ENCODE peak calls at places on chromosomes 2 and 18, in eight cellular contexts. One of them, this sample, is unnamed.

GRCh38 chr18:62938006-62938405 is 222.7 kb downstream of the PHLPP1 start:
- DNase-seq in stimulated activated CD4-positive, alpha-beta T cell treated with anti-CD3 and anti-CD28 coated beads, Interleukin-1b, Interleukin-23, amount 100 ng/mL, for 24 hours: no peak
- DNase-seq in AG04450: peak; percentile 32
- DNase-seq in activated naive CD4-positive, alpha-beta T cell treated with anti-CD3 and anti-CD28 coated beads, Interleukin-2, amount 10 ng/mL, durations not matched to agents 7 days and 5 days: no peak
- DNase-seq in activated T-helper 1 cell treated with anti-CD3 and anti-CD28 coated beads, Interleukin-2, amount 50 U/mL, for 16 hours: no peak
- DNase-seq in activated gamma-delta T cell treated with anti-CD3 and anti-CD28 coated beads, Interleukin-2, amount 50 U/mL, for 16 hours: no peak
- DNase-seq in GM18507: no peak
- DNase-seq in effector CD4-positive, alpha-beta T cell: no peak
- DNase-seq in this sample: no peak

GRCh38 chr18:2302012-2302411 is 269.3 kb downstream of the METTL4 start:
- DNase-seq in stimulated activated CD4-positive, alpha-beta T cell treated with anti-CD3 and anti-CD28 coated beads, Interleukin-1b, Interleukin-23, amount 100 ng/mL, for 24 hours: no peak
- DNase-seq in AG04450: no peak
- DNase-seq in activated naive CD4-positive, alpha-beta T cell treated with anti-CD3 and anti-CD28 coated beads, Interleukin-2, amount 10 ng/mL, durations not matched to agents 7 days and 5 days: no peak
- DNase-seq in activated T-helper 1 cell treated with anti-CD3 and anti-CD28 coated beads, Interleukin-2, amount 50 U/mL, for 16 hours: no peak
- DNase-seq in activated gamma-delta T cell treated with anti-CD3 and anti-CD28 coated beads, Interleukin-2, amount 50 U/mL, for 16 hours: no peak
- DNase-seq in GM18507: no peak
- DNase-seq in effector CD4-positive, alpha-beta T cell: no peak
- DNase-seq in this sample: no peak

GRCh38 chr18:78611201-78611800 is 368.3 kb upstream of the SALL3 start:
- DNase-seq in stimulated activated CD4-positive, alpha-beta T cell treated with anti-CD3 and anti-CD28 coated beads, Interleukin-1b, Interleukin-23, amount 100 ng/mL, for 24 hours: no peak
- DNase-seq in AG04450: no peak
- DNase-seq in activated naive CD4-positive, alpha-beta T cell treated with anti-CD3 and anti-CD28 coated beads, Interleukin-2, amount 10 ng/mL, durations not matched to agents 7 days and 5 days: no peak
- DNase-seq in activated T-helper 1 cell treated with anti-CD3 and anti-CD28 coated beads, Interleukin-2, amount 50 U/mL, for 16 hours: no peak
- DNase-seq in activated gamma-delta T cell treated with anti-CD3 and anti-CD28 coated beads, Interleukin-2, amount 50 U/mL, for 16 hours: no peak
- DNase-seq in GM18507: no peak
- DNase-seq in effector CD4-positive, alpha-beta T cell: no peak
- DNase-seq in this sample: no peak

GRCh38 chr18:70781860-70782453 is 493.1 kb downstream of the SOCS6 start:
- DNase-seq in stimulated activated CD4-positive, alpha-beta T cell treated with anti-CD3 and anti-CD28 coated beads, Interleukin-1b, Interleukin-23, amount 100 ng/mL, for 24 hours: peak; percentile 50
- DNase-seq in AG04450: peak; percentile 3
- DNase-seq in activated naive CD4-positive, alpha-beta T cell treated with anti-CD3 and anti-CD28 coated beads, Interleukin-2, amount 10 ng/mL, durations not matched to agents 7 days and 5 days: peak; percentile 65
- DNase-seq in activated T-helper 1 cell treated with anti-CD3 and anti-CD28 coated beads, Interleukin-2, amount 50 U/mL, for 16 hours: peak; percentile 16
- DNase-seq in activated gamma-delta T cell treated with anti-CD3 and anti-CD28 coated beads, Interleukin-2, amount 50 U/mL, for 16 hours: peak; percentile 17
- DNase-seq in GM18507: no peak
- DNase-seq in effector CD4-positive, alpha-beta T cell: peak; percentile 47
- DNase-seq in this sample: peak; percentile 50

GRCh38 chr18:56565596-56566355 is 72.6 kb downstream of the TXNL1 start:
- DNase-seq in stimulated activated CD4-positive, alpha-beta T cell treated with anti-CD3 and anti-CD28 coated beads, Interleukin-1b, Interleukin-23, amount 100 ng/mL, for 24 hours: no peak
- DNase-seq in AG04450: peak; percentile 72
- DNase-seq in activated naive CD4-positive, alpha-beta T cell treated with anti-CD3 and anti-CD28 coated beads, Interleukin-2, amount 10 ng/mL, durations not matched to agents 7 days and 5 days: no peak
- DNase-seq in activated T-helper 1 cell treated with anti-CD3 and anti-CD28 coated beads, Interleukin-2, amount 50 U/mL, for 16 hours: no peak
- DNase-seq in activated gamma-delta T cell treated with anti-CD3 and anti-CD28 coated beads, Interleukin-2, amount 50 U/mL, for 16 hours: no peak
- DNase-seq in GM18507: no peak
- DNase-seq in effector CD4-positive, alpha-beta T cell: no peak
- DNase-seq in this sample: no peak

GRCh38 chr2:128631698-128632490 is 313.2 kb upstream of the HS6ST1 start:
- DNase-seq in stimulated activated CD4-positive, alpha-beta T cell treated with anti-CD3 and anti-CD28 coated beads, Interleukin-1b, Interleukin-23, amount 100 ng/mL, for 24 hours: no peak
- DNase-seq in AG04450: no peak
- DNase-seq in activated naive CD4-positive, alpha-beta T cell treated with anti-CD3 and anti-CD28 coated beads, Interleukin-2, amount 10 ng/mL, durations not matched to agents 7 days and 5 days: no peak
- DNase-seq in activated T-helper 1 cell treated with anti-CD3 and anti-CD28 coated beads, Interleukin-2, amount 50 U/mL, for 16 hours: no peak
- DNase-seq in activated gamma-delta T cell treated with anti-CD3 and anti-CD28 coated beads, Interleukin-2, amount 50 U/mL, for 16 hours: no peak
- DNase-seq in GM18507: no peak
- DNase-seq in effector CD4-positive, alpha-beta T cell: no peak
- DNase-seq in this sample: no peak

GRCh38 chr2:100260712-100261620 is 61.3 kb downstream of the LONRF2 start:
- DNase-seq in stimulated activated CD4-positive, alpha-beta T cell treated with anti-CD3 and anti-CD28 coated beads, Interleukin-1b, Interleukin-23, amount 100 ng/mL, for 24 hours: no peak
- DNase-seq in AG04450: peak; percentile 73
- DNase-seq in activated naive CD4-positive, alpha-beta T cell treated with anti-CD3 and anti-CD28 coated beads, Interleukin-2, amount 10 ng/mL, durations not matched to agents 7 days and 5 days: peak; percentile 35
- DNase-seq in activated T-helper 1 cell treated with anti-CD3 and anti-CD28 coated beads, Interleukin-2, amount 50 U/mL, for 16 hours: no peak
- DNase-seq in activated gamma-delta T cell treated with anti-CD3 and anti-CD28 coated beads, Interleukin-2, amount 50 U/mL, for 16 hours: no peak
- DNase-seq in GM18507: no peak
- DNase-seq in effector CD4-positive, alpha-beta T cell: no peak
- DNase-seq in this sample: peak; percentile 62

GRCh38 chr2:141931797-141932196 is 199.0 kb downstream of the LRP1B start:
- DNase-seq in stimulated activated CD4-positive, alpha-beta T cell treated with anti-CD3 and anti-CD28 coated beads, Interleukin-1b, Interleukin-23, amount 100 ng/mL, for 24 hours: no peak
- DNase-seq in AG04450: no peak
- DNase-seq in activated naive CD4-positive, alpha-beta T cell treated with anti-CD3 and anti-CD28 coated beads, Interleukin-2, amount 10 ng/mL, durations not matched to agents 7 days and 5 days: no peak
- DNase-seq in activated T-helper 1 cell treated with anti-CD3 and anti-CD28 coated beads, Interleukin-2, amount 50 U/mL, for 16 hours: no peak
- DNase-seq in activated gamma-delta T cell treated with anti-CD3 and anti-CD28 coated beads, Interleukin-2, amount 50 U/mL, for 16 hours: no peak
- DNase-seq in GM18507: no peak
- DNase-seq in effector CD4-positive, alpha-beta T cell: no peak
- DNase-seq in this sample: no peak

GRCh38 chr2:133836691-133837090 is 268.4 kb upstream of the NCKAP5 start:
- DNase-seq in stimulated activated CD4-positive, alpha-beta T cell treated with anti-CD3 and anti-CD28 coated beads, Interleukin-1b, Interleukin-23, amount 100 ng/mL, for 24 hours: no peak
- DNase-seq in AG04450: no peak
- DNase-seq in activated naive CD4-positive, alpha-beta T cell treated with anti-CD3 and anti-CD28 coated beads, Interleukin-2, amount 10 ng/mL, durations not matched to agents 7 days and 5 days: no peak
- DNase-seq in activated T-helper 1 cell treated with anti-CD3 and anti-CD28 coated beads, Interleukin-2, amount 50 U/mL, for 16 hours: no peak
- DNase-seq in activated gamma-delta T cell treated with anti-CD3 and anti-CD28 coated beads, Interleukin-2, amount 50 U/mL, for 16 hours: no peak
- DNase-seq in GM18507: no peak
- DNase-seq in effector CD4-positive, alpha-beta T cell: no peak
- DNase-seq in this sample: peak; percentile 44

GRCh38 chr2:66478729-66479316 is 43.9 kb downstream of the MEIS1 start:
- DNase-seq in stimulated activated CD4-positive, alpha-beta T cell treated with anti-CD3 and anti-CD28 coated beads, Interleukin-1b, Interleukin-23, amount 100 ng/mL, for 24 hours: no peak
- DNase-seq in AG04450: no peak
- DNase-seq in activated naive CD4-positive, alpha-beta T cell treated with anti-CD3 and anti-CD28 coated beads, Interleukin-2, amount 10 ng/mL, durations not matched to agents 7 days and 5 days: no peak
- DNase-seq in activated T-helper 1 cell treated with anti-CD3 and anti-CD28 coated beads, Interleukin-2, amount 50 U/mL, for 16 hours: no peak
- DNase-seq in activated gamma-delta T cell treated with anti-CD3 and anti-CD28 coated beads, Interleukin-2, amount 50 U/mL, for 16 hours: no peak
- DNase-seq in GM18507: no peak
- DNase-seq in effector CD4-positive, alpha-beta T cell: no peak
- DNase-seq in this sample: no peak

GRCh38 chr18:22055466-22055865 is 113.9 kb upstream of the GATA6 start:
- DNase-seq in stimulated activated CD4-positive, alpha-beta T cell treated with anti-CD3 and anti-CD28 coated beads, Interleukin-1b, Interleukin-23, amount 100 ng/mL, for 24 hours: no peak
- DNase-seq in AG04450: no peak
- DNase-seq in activated naive CD4-positive, alpha-beta T cell treated with anti-CD3 and anti-CD28 coated beads, Interleukin-2, amount 10 ng/mL, durations not matched to agents 7 days and 5 days: no peak
- DNase-seq in activated T-helper 1 cell treated with anti-CD3 and anti-CD28 coated beads, Interleukin-2, amount 50 U/mL, for 16 hours: no peak
- DNase-seq in activated gamma-delta T cell treated with anti-CD3 and anti-CD28 coated beads, Interleukin-2, amount 50 U/mL, for 16 hours: no peak
- DNase-seq in GM18507: no peak
- DNase-seq in effector CD4-positive, alpha-beta T cell: no peak
- DNase-seq in this sample: no peak

This sample was measured in mucosa of gallbladder.